ENCODE peak calls at places on chromosomes 11 and 22, in eight cellular contexts. V is Karpas-422; R is body of pancreas; X is CD8-positive, alpha-beta memory T cell; U is PC-3; Y is GM23338; N is left lung; C is colonic mucosa. K is an unnamed sample.

GRCh38 chr11:119209186-119209585 is 3.0 kb downstream of the CBL start:
- DNase-seq in N (no peak), X (no peak), V (no peak), R (no peak), C (no peak), U (no peak), Y (no peak), K (no peak)

GRCh38 chr11:65861165-65861505 is 902 bp downstream of the MUS81 start:
- DNase-seq in C (no peak), Y (no peak), V (no peak), R (no peak), N (no peak), X (no peak), U (peak; percentile 35), K (peak; percentile 49)

GRCh38 chr11:106695506-106695905 is 322.8 kb downstream of the GUCY1A2 start:
- DNase-seq in X (no peak), V (no peak), R (no peak), Y (no peak), U (peak; percentile 12), N (no peak), C (no peak), K (no peak)

GRCh38 chr11:115787302-115787701 is 283.1 kb upstream of the CADM1 start:
- DNase-seq in U (no peak), N (no peak), C (no peak), Y (no peak), X (no peak), R (no peak), V (no peak), K (no peak)

GRCh38 chr22:27250418-27250817 is 551.1 kb downstream of the MN1 start:
- DNase-seq in N (no peak), U (no peak), Y (no peak), R (no peak), C (no peak), X (no peak), V (no peak), K (no peak)

GRCh38 chr22:29328566-29329500 is 13.3 kb upstream of the RASL10A start:
- DNase-seq in X (no peak), N (peak; percentile 61), V (no peak), Y (no peak), R (no peak), U (no peak), C (no peak), K (no peak)

GRCh38 chr11:111978028-111978771 is 41.1 kb downstream of the DIXDC1 start:
- DNase-seq in Y (peak; percentile 92), N (no peak), U (peak; percentile 63), V (no peak), R (peak; percentile 21), X (no peak), C (peak; percentile 36), K (no peak)

GRCh38 chr11:6695377-6695776 is 12.2 kb upstream of the MRPL17 start:
- DNase-seq in U (no peak), C (no peak), N (no peak), Y (no peak), X (no peak), R (no peak), V (no peak), K (no peak)

GRCh38 chr22:17359501-17359900 is 9.8 kb upstream of the CECR2 start:
- DNase-seq in X (no peak), U (no peak), V (no peak), N (no peak), C (no peak), Y (no peak), R (no peak), K (no peak)

GRCh38 chr22:41512421-41513194 is 31.7 kb downstream of the POLR3H start:
- DNase-seq in V (peak; percentile 45), R (no peak), Y (peak; percentile 96), N (no peak), C (no peak), X (no peak), U (peak; percentile 79), K (no peak)

GRCh38 chr22:41513391-41513790 is 30.9 kb downstream of the POLR3H start:
- DNase-seq in U (no peak), Y (no peak), R (no peak), C (no peak), X (no peak), N (no peak), V (no peak), K (no peak)

GRCh38 chr22:41507330-41508063 is 36.8 kb downstream of the POLR3H start:
- DNase-seq in C (no peak), V (no peak), Y (no peak), R (no peak), X (no peak), U (no peak), N (peak; percentile 65), K (no peak)

GRCh38 chr22:41508770-41509170 is 35.5 kb downstream of the POLR3H start:
- DNase-seq in R (no peak), C (no peak), N (no peak), X (no peak), U (no peak), V (no peak), Y (no peak), K (no peak)

GRCh38 chr22:41511521-41511968 is 32.7 kb downstream of the POLR3H start:
- DNase-seq in N (no peak), X (no peak), Y (no peak), C (no peak), R (no peak), U (no peak), V (no peak), K (no peak)
- H3K4me1 ChIP-seq in N (peaks cover 4% of the 10 kb centered on the region), X (no peaks in the 10 kb centered on the region), Y (peaks cover 16% of the 10 kb centered on the region), C (no peaks in the 10 kb centered on the region), R (peaks cover 24% of the 10 kb centered on the region), U (peaks cover 14% of the 10 kb centered on the region), V (peaks cover 23% of the 10 kb centered on the region), K (peaks cover 9% of the 10 kb centered on the region)

GRCh38 chr22:23218053-23218866 is 38.0 kb downstream of the BCR start:
- DNase-seq in V (no peak), X (no peak), N (no peak), R (peak; percentile 39), C (no peak), Y (no peak), U (no peak), K (peak; percentile 42)
- H3K4me1 ChIP-seq in V (peaks cover 77% of the 10 kb centered on the region), X (peaks cover 98% of the 10 kb centered on the region), N (peaks cover 65% of the 10 kb centered on the region), R (peaks cover 69% of the 10 kb centered on the region), C (peaks cover 28% of the 10 kb centered on the region), Y (peaks cover 68% of the 10 kb centered on the region), U (peaks cover 26% of the 10 kb centered on the region), K (peaks cover 67% of the 10 kb centered on the region)

GRCh38 chr22:46484861-46485595 is 52.4 kb downstream of the CELSR1 start:
- DNase-seq in R (no peak), N (peak; percentile 36), U (peak; percentile 4), Y (no peak), X (no peak), V (no peak), C (no peak), K (no peak)
- H3K4me1 ChIP-seq in R (no peaks in the 10 kb centered on the region), N (no peaks in the 10 kb centered on the region), U (no peaks in the 10 kb centered on the region), Y (no peaks in the 10 kb centered on the region), X (no peaks in the 10 kb centered on the region), V (no peaks in the 10 kb centered on the region), C (no peaks in the 10 kb centered on the region), K (no peaks in the 10 kb centered on the region)

GRCh38 chr11:61960532-61960931 is 6.9 kb downstream of the FTH1 start:
- DNase-seq in C (no peak), X (no peak), Y (no peak), V (no peak), R (no peak), U (no peak), N (no peak), K (no peak)

GRCh38 chr11:61963282-61964057 is 4.0 kb downstream of the FTH1 start:
- DNase-seq in V (peak; percentile 64), X (peak; percentile 51), N (no peak), Y (no peak), R (no peak), C (no peak), U (peak; percentile 48), K (no peak)

GRCh38 chr11:61961570-61962212 is 5.7 kb downstream of the FTH1 start:
- DNase-seq in X (no peak), R (peak; percentile 70), V (no peak), U (peak; percentile 35), C (peak; percentile 53), Y (no peak), N (no peak), K (no peak)

GRCh38 chr11:61963016-61963281 is 4.5 kb downstream of the FTH1 start:
- DNase-seq in X (peak; percentile 47), N (no peak), C (no peak), R (no peak), U (no peak), Y (no peak), V (no peak), K (no peak)

GRCh38 chr11:61962213-61963015 is 5.0 kb downstream of the FTH1 start:
- DNase-seq in U (no peak), N (no peak), V (no peak), C (no peak), Y (peak; percentile 11), R (no peak), X (peak; percentile 16), K (no peak)
- H3K4me1 ChIP-seq in U (peaks cover 18% of the 10 kb centered on the region), N (peaks cover 28% of the 10 kb centered on the region), V (peaks cover 33% of the 10 kb centered on the region), C (no peaks in the 10 kb centered on the region), Y (peaks cover 13% of the 10 kb centered on the region), R (peaks cover 47% of the 10 kb centered on the region), X (peaks cover 31% of the 10 kb centered on the region), K (peaks cover 12% of the 10 kb centered on the region)

DNA sequence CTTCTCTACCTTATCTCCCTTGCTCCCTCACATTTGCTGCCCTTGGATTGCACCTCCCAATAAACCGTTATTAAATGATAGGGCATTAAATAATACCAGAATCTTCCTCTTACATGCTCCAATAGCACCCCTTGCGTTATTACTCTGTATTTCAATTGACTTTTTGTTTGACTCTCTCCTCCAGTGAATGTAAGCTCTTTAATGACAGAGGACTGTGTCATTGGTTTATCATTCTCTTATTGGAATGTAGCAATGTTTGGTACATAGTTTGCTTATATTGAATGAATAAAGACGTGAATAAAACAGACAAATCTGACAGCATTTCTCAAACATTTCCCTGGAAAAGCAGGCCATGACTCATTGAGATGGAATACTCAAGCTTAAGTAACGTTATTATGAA is 8.7 kb upstream of the MPEG1 start:
- DNase-seq in U (peak; percentile 91), C (no peak), X (no peak), V (no peak), R (no peak), Y (no peak), N (no peak), K (no peak)
- H3K4me1 ChIP-seq in U (peaks cover 43% of the 10 kb centered on the region), C (no peaks in the 10 kb centered on the region), X (no peaks in the 10 kb centered on the region), V (peaks cover 51% of the 10 kb centered on the region), R (no peaks in the 10 kb centered on the region), Y (no peaks in the 10 kb centered on the region), N (no peaks in the 10 kb centered on the region), K (peaks cover 26% of the 10 kb centered on the region)

DNA sequence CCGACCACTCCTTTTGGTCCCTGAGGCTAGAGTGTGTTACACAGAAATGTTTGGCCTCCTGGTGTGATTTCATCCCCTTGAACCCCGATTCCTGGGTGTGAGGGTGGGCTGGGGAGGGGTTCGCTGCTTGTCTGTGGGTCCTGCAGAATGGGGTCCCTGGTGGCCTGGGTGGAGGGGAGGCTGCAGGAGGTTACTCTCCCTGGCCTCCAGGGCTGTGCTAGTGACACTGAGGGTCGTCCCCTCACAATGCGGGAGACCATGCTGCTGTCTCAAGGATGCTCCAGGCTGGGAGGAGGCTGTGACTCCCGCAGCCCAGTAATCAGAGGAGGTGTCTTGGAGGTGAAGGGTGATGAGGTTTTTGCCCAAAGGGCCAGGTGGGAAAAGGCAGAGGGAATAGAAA is 17.0 kb upstream of the OMP start:
- DNase-seq in X (no peak), Y (no peak), C (no peak), N (peak; percentile 25), R (no peak), U (no peak), V (no peak), K (peak; percentile 19)
- H3K4me1 ChIP-seq in X (peaks cover 19% of the 10 kb centered on the region), Y (no peaks in the 10 kb centered on the region), C (peaks cover 60% of the 10 kb centered on the region), N (peaks cover 5% of the 10 kb centered on the region), R (peaks cover 42% of the 10 kb centered on the region), U (peaks cover 19% of the 10 kb centered on the region), V (no peaks in the 10 kb centered on the region), K (no peaks in the 10 kb centered on the region)